ENCODE peak calls at places on chromosomes 16 and 17, in five cellular contexts. B is heart left ventricle, Y is H7, Q is fibroblast of villous mesenchyme, K is HTR-8/SVneo. M is an unnamed sample.

GRCh38 chr17:31373150-31374082 is 18.1 kb upstream of the RAB11FIP4 start:
- DNase-seq in B (no peak), K (no peak), Y (no peak), Q (peak; percentile 68), M (no peak)

GRCh38 chr17:2724783-2725164 is 13.2 kb upstream of the CLUH start:
- DNase-seq in K (no peak), Q (peak; percentile 34), B (no peak), Y (peak; percentile 94), M (no peak)

GRCh38 chr16:19505600-19506303 is 16.1 kb downstream of the GDE1 start:
- DNase-seq in K (no peak), Y (no peak), B (no peak), Q (no peak), M (no peak)

GRCh38 chr17:40932608-40933007 is 4.8 kb downstream of the KRT23 start:
- DNase-seq in Q (no peak), B (no peak), K (no peak), Y (no peak), M (no peak)

GRCh38 chr16:57318240-57318970 is 33.9 kb upstream of the PLLP start:
- DNase-seq in B (peak; percentile 18), Q (peak; percentile 20), Y (peak; percentile 67), K (no peak), M (no peak)

GRCh38 chr17:73713136-73713535 is 68.9 kb upstream of the SDK2 start:
- DNase-seq in B (no peak), K (no peak), Y (peak; percentile 66), Q (no peak), M (no peak)

GRCh38 chr16:9607512-9608230 is 516.2 kb downstream of the HAPSTR1 start:
- DNase-seq in Y (no peak), K (no peak), Q (no peak), B (no peak), M (no peak)

GRCh38 chr17:77282524-77283515 is 142.1 kb downstream of the SEC14L1 start:
- DNase-seq in Q (no peak), K (no peak), B (no peak), Y (peak; percentile 70), M (no peak)

GRCh38 chr17:6541886-6542285 is 14.5 kb downstream of the PITPNM3 start:
- DNase-seq in Y (no peak), K (no peak), B (no peak), Q (no peak), M (no peak)

GRCh38 chr16:57186630-57187507 is 740 bp downstream of the RSPRY1 start:
- DNase-seq in B (no peak), K (peak; percentile 10), Y (peak; percentile 45), Q (peak; percentile 55), M (peak; percentile 25)

GRCh38 chr17:7881655-7882054 is 6.9 kb upstream of the CHD3 start:
- DNase-seq in Q (no peak), K (no peak), Y (no peak), B (no peak), M (no peak)

M was measured in T1000.